ENCODE peak calls at places on chromosomes 16 and 17, in five cellular contexts. W, Q, B, Z and S are unnamed samples.

GRCh38 chr16:4506450-4506849 is 30.3 kb downstream of the HMOX2 start:
- DNase-seq in W (no peak), Q (no peak), B (no peak), Z (peak), S (peak)

GRCh38 chr16:66954097-66954659 is 6.9 kb upstream of the CES3 start:
- DNase-seq in W (peak), Q (no peak), B (peak), Z (peak), S (peak)

GRCh38 chr17:82358467-82359350 is at the start of gene TEX19:
- DNase-seq in W (no peak), Q (no peak), B (no peak), Z (no peak), S (no peak)

GRCh38 chr16:49493836-49494235 is 120.2 kb downstream of the C16orf78 start:
- DNase-seq in W (no peak), Q (peak), B (no peak), Z (no peak), S (no peak)

GRCh38 chr17:63950940-63951907 is 19.1 kb upstream of the CD79B start:
- DNase-seq in W (no peak), Q (no peak), B (no peak), Z (no peak), S (no peak)

GRCh38 chr17:66777689-66778225 is 57.2 kb upstream of the CACNG5 start:
- DNase-seq in W (peak), Q (peak), B (no peak), Z (peak), S (no peak)

GRCh38 chr17:12410721-12411120 is 255.0 kb upstream of the MYOCD start:
- DNase-seq in W (no peak), Q (no peak), B (no peak), Z (no peak), S (no peak)

GRCh38 chr16:53745126-53745525 is 41.2 kb downstream of the FTO start:
- DNase-seq in W (no peak), Q (no peak), B (no peak), Z (no peak), S (no peak)

GRCh38 chr16:881219-882097 is 80.9 kb upstream of the GNG13 start:
- DNase-seq in W (no peak), Q (peak), B (no peak), Z (no peak), S (no peak)

GRCh38 chr17:32323784-32324590 is 18.0 kb downstream of the C17orf75 start:
- DNase-seq in W (no peak), Q (no peak), B (no peak), Z (peak), S (no peak)

GRCh38 chr17:34527908-34528470 is 51.4 kb upstream of the TMEM132E start:
- DNase-seq in W (no peak), Q (no peak), B (no peak), Z (no peak), S (no peak)

GRCh38 chr16:49473773-49474172 is 100.2 kb downstream of the C16orf78 start:
- DNase-seq in W (no peak), Q (peak), B (no peak), Z (no peak), S (peak)

GRCh38 chr17:68288375-68288774 is 2.6 kb downstream of the SLC16A6 start:
- DNase-seq in W (no peak), Q (no peak), B (no peak), Z (no peak), S (no peak)

GRCh38 chr16:65121870-65122723 is at the start of gene CDH11:
- DNase-seq in W (no peak), Q (no peak), B (peak), Z (peak), S (peak)

GRCh38 chr16:57041182-57042156 is 50.9 kb upstream of the CPNE2 start:
- DNase-seq in W (no peak), Q (no peak), B (no peak), Z (no peak), S (no peak)

GRCh38 chr16:62190426-62190825 is 154.2 kb upstream of the CDH8 start:
- DNase-seq in W (no peak), Q (no peak), B (no peak), Z (no peak), S (no peak)

GRCh38 chr17:4679652-4680051 is 24.3 kb downstream of the PELP1 start:
- DNase-seq in W (no peak), Q (peak), B (no peak), Z (peak), S (no peak)

GRCh38 chr16:4846503-4846900 is 586 bp downstream of the GLYR1 start:
- DNase-seq in W (no peak), Q (no peak), B (no peak), Z (peak), S (no peak)

GRCh38 chr16:84180519-84181140 is 6.2 kb downstream of the TAF1C start:
- DNase-seq in W (no peak), Q (no peak), B (no peak), Z (no peak), S (no peak)

GRCh38 chr16:54928016-54928356 is 2.7 kb upstream of the IRX5 start:
- DNase-seq in W (no peak), Q (peak), B (no peak), Z (no peak), S (no peak)

GRCh38 chr16:81542609-81543570 is 98.3 kb downstream of the CMIP start:
- DNase-seq in W (no peak), Q (no peak), B (no peak), Z (no peak), S (no peak)
- H3K27ac ChIP-seq in W (no peak), Q (no peak), B (no peak), Z (peak), S (no peak)

DNA sequence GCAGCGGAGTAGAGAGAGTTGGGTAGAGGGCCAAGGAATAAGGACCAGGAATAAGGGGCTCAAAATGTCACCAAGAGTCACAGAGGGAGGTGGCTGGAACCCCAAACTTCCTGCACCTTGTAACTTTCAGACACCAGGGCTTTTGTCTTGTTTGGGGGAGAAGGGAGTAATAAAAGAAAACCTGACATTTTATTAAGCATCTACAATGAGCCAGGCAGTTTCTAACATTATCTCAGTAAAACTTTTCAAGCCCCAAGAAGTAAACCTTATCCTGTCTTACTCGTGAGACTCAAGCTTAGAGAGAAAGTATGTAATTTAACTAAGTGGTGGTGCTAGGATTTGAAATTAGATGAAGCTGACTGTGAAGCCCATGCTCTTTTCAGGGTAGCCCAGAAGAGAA is 848 bp upstream of the MTMR4 start:
- DNase-seq in W (no peak), Q (no peak), B (no peak), Z (no peak), S (no peak)
- TF ChIP-seq POLR2A in W (no peak), Q (no peak), B (no peak), Z (no peak), S (no peak)

GRCh38 chr16:89453662-89454321 is 36.6 kb downstream of the ANKRD11 start:
- DNase-seq in W (no peak), Q (no peak), B (no peak), Z (no peak), S (no peak)
- TF ChIP-seq CTCF in W (peak), Q (no peak), B (no peak), Z (peak), S (no peak)

DNA sequence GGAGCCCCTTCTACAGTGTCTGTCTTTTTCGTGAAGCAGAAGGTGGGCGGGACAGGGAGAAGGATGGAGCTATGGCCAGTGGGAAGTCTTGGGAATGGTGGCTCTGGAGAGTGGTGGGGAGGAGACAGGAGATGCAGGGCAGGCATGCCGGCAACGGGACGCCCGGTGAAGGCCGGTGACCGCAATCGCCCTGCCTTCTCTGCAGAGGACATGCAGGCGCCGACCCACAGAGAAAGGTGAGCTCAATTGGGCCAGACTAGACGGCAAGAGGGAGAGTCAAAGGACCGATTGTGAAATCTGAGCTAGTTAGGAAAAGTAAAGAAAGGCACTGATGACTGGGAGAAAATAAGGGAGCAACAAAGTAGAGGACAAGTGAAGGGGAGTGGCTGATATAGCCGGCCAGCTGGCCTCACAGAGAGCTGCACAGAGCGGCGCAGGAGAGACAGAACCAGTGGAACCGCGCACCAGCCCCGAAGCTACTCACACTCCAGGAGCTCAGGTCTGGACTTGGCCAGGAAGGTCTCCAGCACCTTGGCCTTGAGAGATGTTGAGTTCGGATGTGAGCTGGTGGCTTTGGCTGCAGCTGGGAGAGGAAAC is 18.9 kb downstream of the TRIM25 start:
- DNase-seq in W (no peak), Q (no peak), B (no peak), Z (no peak), S (no peak)
- H3K27ac ChIP-seq in W (no peak), Q (no peak), B (no peak), Z (no peak), S (no peak)

DNA sequence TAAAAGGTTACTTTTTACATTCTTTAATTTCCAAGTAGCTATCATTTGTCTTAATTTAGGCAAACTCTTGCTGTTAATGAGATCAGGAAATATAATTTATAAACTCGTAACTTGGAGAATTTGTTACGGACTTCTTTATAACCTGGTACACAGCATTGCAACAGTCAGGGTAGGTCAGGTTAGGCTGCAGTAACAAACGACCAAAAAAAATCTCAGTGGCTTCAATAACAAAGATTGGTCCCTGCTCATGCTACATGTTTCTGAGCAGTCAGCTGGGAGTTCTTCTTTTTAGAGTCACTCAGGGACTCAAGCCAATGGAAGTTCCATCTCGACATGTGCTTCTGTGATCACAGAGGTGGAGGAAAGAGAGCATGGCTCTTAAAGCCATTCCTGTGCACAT is 110.1 kb downstream of the USP31 start:
- DNase-seq in W (no peak), Q (no peak), B (no peak), Z (no peak), S (no peak)
- TF ChIP-seq POLR2A in W (no peak), Q (no peak), B (no peak), Z (no peak), S (no peak)

GRCh38 chr17:30996481-30996880 is 25.6 kb downstream of the RNF135 start:
- DNase-seq in W (no peak), Q (no peak), B (no peak), Z (no peak), S (no peak)
- TF ChIP-seq CTCF in W (no peak), Q (no peak), B (no peak), Z (no peak), S (no peak)